ENCODE peak calls at places on chromosomes 16 and 17, in five cellular contexts. F is Calu3, G is fibroblast of lung, W is cardiac muscle cell, V is AG09309. C is an unnamed sample.

GRCh38 chr17:77444653-77445029 is 303.9 kb downstream of the SEC14L1 start:
- DNase-seq in F (no peak), G (peak), W (peak), V (no peak), C (no peak)

GRCh38 chr17:48011405-48012150 is 26.0 kb downstream of the COPZ2 start:
- DNase-seq in F (peak), G (peak), W (peak), V (no peak), C (peak)

GRCh38 chr17:9875441-9875840 is 29.6 kb downstream of the RCVRN start:
- DNase-seq in F (peak), G (peak), W (peak), V (no peak), C (no peak)

GRCh38 chr16:57179429-57179828 is 6.4 kb downstream of the PSME3IP1 start:
- DNase-seq in F (no peak), G (no peak), W (no peak), V (no peak), C (no peak)

GRCh38 chr16:30777591-30778297 is 9.3 kb downstream of the ZNF629 start:
- DNase-seq in F (no peak), G (no peak), W (no peak), V (no peak), C (no peak)

GRCh38 chr16:73019456-73020362 is 28.2 kb downstream of the ZFHX3 start:
- DNase-seq in F (peak), G (peak), W (peak), V (no peak), C (no peak)

GRCh38 chr16:1906052-1906845 is 12.0 kb downstream of the HS3ST6 start:
- DNase-seq in F (no peak), G (no peak), W (no peak), V (no peak), C (no peak)

GRCh38 chr17:45031231-45032149 is 19.9 kb downstream of the DCAKD start:
- DNase-seq in F (no peak), G (no peak), W (peak), V (no peak), C (peak)

GRCh38 chr17:1709971-1710806 is at the start of gene TLCD2:
- DNase-seq in F (peak), G (peak), W (peak), V (peak), C (peak)

GRCh38 chr16:24917891-24918290 is 72.1 kb downstream of the SLC5A11 start:
- DNase-seq in F (no peak), G (no peak), W (no peak), V (no peak), C (no peak)

GRCh38 chr16:55700961-55701360 is 45.2 kb downstream of the SLC6A2 start:
- DNase-seq in F (no peak), G (no peak), W (no peak), V (no peak), C (no peak)

GRCh38 chr17:70078994-70079531 is 4.0 kb downstream of the KCNJ16 start:
- DNase-seq in F (no peak), G (no peak), W (no peak), V (no peak), C (no peak)

GRCh38 chr16:53156516-53156915 is 101.7 kb downstream of the CHD9 start:
- DNase-seq in F (no peak), G (peak), W (no peak), V (peak), C (no peak)

GRCh38 chr16:764848-765487 is 4.4 kb downstream of the MSLN start:
- DNase-seq in F (no peak), G (no peak), W (no peak), V (no peak), C (no peak)

GRCh38 chr16:21565816-21566669 is 33.3 kb upstream of the METTL9 start:
- DNase-seq in F (no peak), G (no peak), W (no peak), V (no peak), C (no peak)

GRCh38 chr17:58085039-58085715 is 2.0 kb downstream of the DYNLL2 start:
- DNase-seq in F (no peak), G (no peak), W (no peak), V (no peak), C (no peak)

GRCh38 chr17:35372846-35373531 is 432 bp downstream of the SLFN11 start:
- DNase-seq in F (peak), G (no peak), W (no peak), V (no peak), C (no peak)

GRCh38 chr16:88700636-88701482 is 5.3 kb downstream of the RNF166 start:
- DNase-seq in F (no peak), G (peak), W (peak), V (no peak), C (no peak)

GRCh38 chr16:82700541-82701240 is 73.9 kb downstream of the CDH13 start:
- DNase-seq in F (no peak), G (peak), W (peak), V (peak), C (no peak)

GRCh38 chr17:58059141-58059540 is 24.1 kb upstream of the DYNLL2 start:
- DNase-seq in F (no peak), G (no peak), W (no peak), V (no peak), C (no peak)

GRCh38 chr16:3021449-3022207 is 1.5 kb downstream of the TNFRSF12A start:
- DNase-seq in F (peak), G (peak), W (peak), V (peak), C (peak)

GRCh38 chr17:8006836-8007680 is 4.6 kb downstream of the GUCY2D start:
- DNase-seq in F (no peak), G (no peak), W (no peak), V (no peak), C (no peak)
- TF ChIP-seq CTCF in F (no peak), G (no peak), W (no peak), V (no peak), C (no peak)

GRCh38 chr17:82670661-82671060 is 22.4 kb upstream of the WDR45B start:
- DNase-seq in F (no peak), G (no peak), W (no peak), V (no peak), C (no peak)

GRCh38 chr17:82668024-82668630 is 19.9 kb upstream of the WDR45B start:
- DNase-seq in F (no peak), G (no peak), W (no peak), V (no peak), C (no peak)

GRCh38 chr17:82667668-82668000 is 19.4 kb upstream of the WDR45B start:
- DNase-seq in F (no peak), G (no peak), W (no peak), V (no peak), C (no peak)

GRCh38 chr17:82666931-82667667 is 18.9 kb upstream of the WDR45B start:
- DNase-seq in F (no peak), G (no peak), W (no peak), V (no peak), C (no peak)

DNA sequence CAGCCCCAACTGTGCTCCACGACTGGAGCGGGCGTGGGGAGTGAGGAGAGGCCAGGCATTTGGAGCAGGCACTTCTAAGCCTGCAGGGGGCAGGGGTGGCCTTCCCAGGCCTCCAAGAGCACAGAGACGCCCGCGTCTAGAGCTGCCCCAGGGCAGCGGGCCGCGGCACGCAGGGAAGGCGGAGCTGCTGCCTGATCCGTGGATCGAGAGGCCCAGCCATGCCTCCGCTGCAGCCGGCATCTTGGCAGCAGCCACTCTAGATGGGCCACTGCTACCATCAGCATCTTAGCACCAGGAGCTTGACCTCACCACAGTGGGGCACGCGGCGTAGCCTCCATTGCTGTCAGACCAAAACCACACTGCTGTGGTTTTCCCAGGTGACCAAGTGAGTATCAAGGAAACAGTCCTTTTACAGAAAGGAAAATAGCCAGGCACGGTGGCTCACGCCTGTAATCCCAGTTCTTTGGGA is 20.4 kb upstream of the WDR45B start:
- DNase-seq in F (peak), G (peak), W (peak), V (no peak), C (peak)
- TF ChIP-seq CTCF in F (peak), G (peak), W (peak), V (peak), C (no peak)

DNA sequence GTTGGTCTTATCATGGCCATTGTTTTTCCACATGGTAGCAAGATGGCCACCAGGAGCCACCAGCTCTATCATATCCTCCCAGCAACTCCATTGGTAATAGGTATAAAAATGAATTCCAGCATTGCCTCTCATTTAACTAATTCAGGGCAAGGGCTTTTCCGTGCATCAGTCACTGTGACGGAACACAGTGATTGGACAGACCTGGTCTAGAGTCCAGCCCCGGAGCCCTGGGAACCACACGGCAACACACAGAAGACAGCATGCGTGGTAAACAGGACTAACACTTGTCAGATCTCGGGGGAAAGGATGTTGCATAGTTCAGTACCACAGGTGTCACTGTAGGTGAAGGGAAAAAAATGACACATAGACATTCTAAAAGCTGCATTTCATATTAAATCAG is 638.0 kb upstream of the RBFOX1 start:
- DNase-seq in F (no peak), G (no peak), W (no peak), V (no peak), C (no peak)
- TF ChIP-seq CTCF in F (no peak), G (no peak), W (no peak), V (no peak), C (no peak)

DNA sequence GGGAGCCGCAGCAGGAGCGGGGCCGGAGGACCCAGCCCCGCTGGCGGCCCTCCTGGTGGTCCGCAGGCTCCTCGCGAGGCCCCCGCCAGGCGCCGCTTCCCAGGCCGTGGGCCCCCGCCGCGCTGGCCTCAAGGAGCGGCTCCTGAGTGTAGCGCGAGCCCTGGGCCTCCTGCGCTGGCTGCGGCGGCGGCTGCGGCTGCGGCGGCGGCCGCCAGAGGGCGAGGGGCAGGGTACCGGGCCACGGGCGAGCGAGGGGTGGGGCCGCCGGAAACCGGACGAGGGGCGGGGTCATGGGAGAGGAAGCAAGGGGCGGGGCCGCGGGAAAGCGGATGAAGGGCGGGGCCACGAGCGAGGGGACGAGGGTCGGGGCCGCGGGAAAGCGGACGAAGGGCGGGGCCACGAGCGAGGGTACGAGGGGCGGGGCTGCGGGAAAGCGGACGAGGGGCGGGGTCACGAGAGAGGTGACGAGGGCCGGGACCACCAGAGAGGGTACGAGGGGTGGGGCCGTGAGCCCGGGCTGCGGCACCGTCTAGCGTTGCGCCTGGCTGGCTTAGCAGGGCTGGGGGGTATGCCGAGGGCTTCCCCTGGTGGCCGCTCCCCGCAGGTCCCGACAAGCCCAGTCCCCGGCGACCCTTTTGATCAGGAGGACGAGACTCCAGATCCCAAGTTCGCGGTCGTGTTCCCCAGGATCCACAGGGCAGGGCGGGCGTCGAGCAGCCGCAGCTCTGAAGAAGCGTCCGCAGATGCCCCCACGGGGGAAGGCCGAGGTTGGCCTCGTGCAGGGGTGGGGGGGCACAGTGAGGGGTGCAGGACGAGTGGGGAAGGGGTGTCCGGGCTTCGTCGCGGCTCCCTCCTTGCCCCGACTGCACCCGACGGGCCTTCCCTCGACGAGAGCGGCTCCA is 1.7 kb downstream of the MYO15B start:
- DNase-seq in F (peak), G (peak), W (peak), V (peak), C (peak)
- TF ChIP-seq CTCF in F (peak), G (peak), W (peak), V (peak), C (peak)